ENCODE peak calls at places on chromosomes 13 and 19, in four cellular contexts. M is WTC11, T is HepG2, V is GM12878. F is an unnamed sample.
A peak's percentile ranks its signal among the peaks of the same experiment; 100 is the strongest.

GRCh38 chr19:10295305-10295846 is 5.6 kb downstream of the ICAM5 start:
- DNase-seq in T (no peak), M (peak; percentile 58), V (no peak), F (peak; percentile 39)

GRCh38 chr13:99282264-99283231 is 24.4 kb upstream of the GPR18 start:
- DNase-seq in T (no peak), M (no peak), V (no peak), F (no peak)

GRCh38 chr19:16326401-16327130 is 1.9 kb downstream of the KLF2 start:
- DNase-seq in M (peak; percentile 60), V (no peak), T (no peak), F (no peak)

GRCh38 chr19:51660975-51661600 is 14.5 kb upstream of the SIGLEC14 start:
- DNase-seq in M (peak; percentile 88), V (no peak), T (peak; percentile 54), F (peak; percentile 77)

GRCh38 chr19:15524781-15525180 is 16.5 kb downstream of the CYP4F22 start:
- DNase-seq in M (no peak), T (no peak), V (no peak), F (no peak)

GRCh38 chr19:47430041-47430802 is 10.9 kb upstream of the MEIS3 start:
- DNase-seq in M (peak; percentile 70), V (no peak), T (no peak), F (no peak)

GRCh38 chr13:77544365-77544764 is 8.9 kb downstream of the SCEL start:
- DNase-seq in M (no peak), T (no peak), V (no peak), F (no peak)

GRCh38 chr13:30871713-30872029 is 34.4 kb upstream of the MEDAG start:
- DNase-seq in T (no peak), M (no peak), V (no peak), F (no peak)

GRCh38 chr13:94620286-94620896 is 18.7 kb downstream of the GPR180 start:
- DNase-seq in T (peak; percentile 39), V (no peak), M (peak; percentile 48), F (peak; percentile 35)

GRCh38 chr13:99329477-99329876 is 22.3 kb upstream of the GPR183 start:
- DNase-seq in V (no peak), M (no peak), T (no peak), F (no peak)

GRCh38 chr13:41457589-41458186 is 338 bp downstream of the RGCC start:
- DNase-seq in T (no peak), M (peak; percentile 31), V (no peak), F (peak; percentile 52)

GRCh38 chr19:55283548-55284393 is at the start of gene BRSK1:
- DNase-seq in M (peak; percentile 84), T (no peak), V (no peak), F (peak; percentile 57)

GRCh38 chr13:49454388-49455015 is 10.4 kb downstream of the SETDB2 start:
- DNase-seq in T (no peak), M (no peak), V (no peak), F (no peak)

GRCh38 chr19:10019246-10019645 is 6.0 kb downstream of the RDH8 start:
- DNase-seq in T (no peak), M (no peak), V (no peak), F (no peak)

GRCh38 chr19:40528533-40529092 is 48.1 kb upstream of the SHKBP1 start:
- DNase-seq in V (no peak), M (no peak), T (no peak), F (no peak)

GRCh38 chr19:51919606-51920005 is 7.7 kb upstream of the ZNF613 start:
- DNase-seq in V (no peak), T (no peak), M (no peak), F (no peak)

GRCh38 chr19:31745731-31746130 is 396.5 kb upstream of the TSHZ3 start:
- DNase-seq in V (no peak), M (no peak), T (no peak), F (no peak)

GRCh38 chr19:48061401-48062344 is 17.8 kb upstream of the CABP5 start:
- DNase-seq in V (no peak), T (no peak), M (peak; percentile 41), F (no peak)

GRCh38 chr19:58353717-58354477 is 605 bp upstream of the A1BG start:
- DNase-seq in T (no peak), M (no peak), V (no peak), F (no peak)

GRCh38 chr19:45141203-45141900 is 19.4 kb downstream of the NKPD1 start:
- DNase-seq in M (no peak), V (no peak), T (no peak), F (no peak)

GRCh38 chr13:112799394-112799793 is 109.6 kb downstream of the ATP11A start:
- DNase-seq in V (no peak), M (no peak), T (no peak), F (no peak)

GRCh38 chr19:51887522-51888498 is at the start of gene ZNF577:
- DNase-seq in T (no peak), M (peak; percentile 79), V (no peak), F (no peak)

GRCh38 chr19:51689751-51690358 is 3.3 kb upstream of the SPACA6 start:
- DNase-seq in M (peak; percentile 77), T (no peak), V (no peak), F (peak; percentile 59)

GRCh38 chr19:45584332-45585157 is at the start of gene OPA3:
- DNase-seq in T (peak; percentile 98), V (peak; percentile 100), M (peak; percentile 98), F (peak; percentile 96)

GRCh38 chr19:8391274-8392016 is 1.3 kb downstream of the RAB11B start:
- DNase-seq in V (no peak), M (no peak), T (no peak), F (no peak)

GRCh38 chr13:114315074-114315785 is 927 bp downstream of the CHAMP1 start:
- DNase-seq in M (no peak), T (no peak), V (no peak), F (no peak)

GRCh38 chr13:107865643-107866006 is 349.7 kb downstream of the LIG4 start:
- DNase-seq in M (no peak), T (no peak), V (no peak), F (peak; percentile 32)

GRCh38 chr13:32063622-32064233 is 32.2 kb downstream of the FRY start:
- DNase-seq in V (no peak), M (no peak), T (no peak), F (no peak)

GRCh38 chr13:81551036-81551435 is 1210.1 kb upstream of the SPRY2 start:
- DNase-seq in T (no peak), V (no peak), M (no peak), F (no peak)

GRCh38 chr13:114148521-114148855 is 16.1 kb upstream of the RASA3 start:
- DNase-seq in T (no peak), M (no peak), V (peak; percentile 74), F (no peak)

GRCh38 chr19:3075605-3076431 is 13.5 kb upstream of the TLE5 start:
- DNase-seq in M (peak; percentile 76), T (no peak), V (no peak), F (peak; percentile 83)

GRCh38 chr19:1079566-1080111 is 12.7 kb downstream of the ARHGAP45 start:
- DNase-seq in T (no peak), M (no peak), V (no peak), F (peak; percentile 59)

GRCh38 chr13:101453784-101454201 is 1.3 kb downstream of the ITGBL1 start:
- DNase-seq in M (peak; percentile 61), V (no peak), T (no peak), F (no peak)

GRCh38 chr19:6997679-6998445 is 23.4 kb downstream of the MBD3L2B start:
- DNase-seq in M (no peak), V (no peak), T (no peak), F (no peak)

GRCh38 chr19:35266904-35267817 is 1.6 kb upstream of the USF2 start:
- DNase-seq in V (no peak), M (peak; percentile 42), T (no peak), F (peak; percentile 71)

GRCh38 chr13:36062249-36062648 is 68.9 kb downstream of the DCLK1 start:
- DNase-seq in T (no peak), V (no peak), M (no peak), F (no peak)

GRCh38 chr13:36054041-36054440 is 77.1 kb downstream of the DCLK1 start:
- DNase-seq in V (no peak), M (no peak), T (no peak), F (no peak)

GRCh38 chr13:36051082-36051481 is 80.1 kb downstream of the DCLK1 start:
- DNase-seq in T (no peak), M (no peak), V (no peak), F (no peak)

GRCh38 chr13:36059366-36059765 is 71.8 kb downstream of the DCLK1 start:
- DNase-seq in V (no peak), M (no peak), T (no peak), F (no peak)

DNA sequence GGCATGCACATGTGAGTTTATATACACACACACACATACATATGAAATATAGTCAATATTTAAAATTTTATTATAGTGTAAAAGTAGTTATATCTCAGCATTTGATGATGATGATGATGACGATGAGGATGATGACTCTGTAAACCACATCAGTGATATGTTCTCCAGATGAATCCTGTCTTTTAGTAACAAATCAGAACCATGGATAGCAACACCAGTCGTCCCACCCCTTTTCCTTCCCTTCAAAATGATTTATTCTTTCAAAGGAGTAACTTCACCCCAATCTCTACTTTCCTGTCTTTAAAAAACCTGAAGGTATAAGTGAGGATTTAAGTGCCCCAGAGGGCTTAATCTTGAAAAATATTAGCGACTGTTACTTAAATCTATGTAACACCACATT is 74.1 kb downstream of the DCLK1 start:
- DNase-seq in V (no peak), T (no peak), M (no peak), F (no peak)
- TF ChIP-seq ETV6 in V (no peak), T (no peak), M (no peak), F (no peak)

GRCh38 chr13:44519642-44520041 is 56.5 kb downstream of the TSC22D1 start:
- DNase-seq in T (no peak), M (no peak), V (no peak), F (no peak)

GRCh38 chr13:44523176-44524017 is 52.7 kb downstream of the TSC22D1 start:
- DNase-seq in T (peak; percentile 67), M (no peak), V (peak; percentile 7), F (no peak)
- TF ChIP-seq ETV6 in T (no peak), M (no peak), V (no peak), F (no peak)

DNA sequence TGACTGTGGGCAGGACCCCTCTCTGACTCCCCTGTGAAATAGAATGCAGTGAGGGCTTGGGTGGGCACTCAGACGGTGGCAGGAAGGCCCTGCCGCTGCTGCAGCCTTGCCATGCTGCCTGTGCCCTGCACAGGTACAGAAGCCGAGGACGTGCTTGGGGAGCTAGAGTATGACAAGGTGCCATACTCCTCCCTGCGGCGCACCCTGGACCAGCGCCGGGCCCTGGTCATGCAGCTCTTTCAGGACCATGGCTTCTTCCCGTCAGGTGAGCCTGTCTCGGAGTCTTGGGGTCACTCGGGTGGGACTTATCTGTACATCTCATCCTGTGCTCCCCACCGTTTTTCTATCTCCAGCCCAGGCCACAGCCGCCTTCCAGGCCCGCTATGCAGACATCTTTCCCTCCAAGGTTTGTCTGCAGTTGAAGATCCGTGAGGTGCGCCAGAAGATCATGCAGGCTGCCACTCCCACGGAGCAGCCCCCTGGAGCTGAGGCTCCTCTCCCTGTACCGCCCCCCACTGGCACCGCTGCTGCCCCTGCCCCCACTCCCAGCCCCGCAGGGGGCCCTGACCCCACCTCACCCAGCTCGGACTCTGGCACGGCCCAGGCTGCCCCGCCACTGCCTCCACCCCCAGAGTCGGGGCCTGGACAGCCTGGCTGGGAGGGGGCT is 7.3 kb upstream of the PRR19 start:
- DNase-seq in T (no peak), V (no peak), M (no peak), F (no peak)
- TF ChIP-seq ETV6 in T (no peak), V (no peak), M (no peak), F (no peak)

DNA sequence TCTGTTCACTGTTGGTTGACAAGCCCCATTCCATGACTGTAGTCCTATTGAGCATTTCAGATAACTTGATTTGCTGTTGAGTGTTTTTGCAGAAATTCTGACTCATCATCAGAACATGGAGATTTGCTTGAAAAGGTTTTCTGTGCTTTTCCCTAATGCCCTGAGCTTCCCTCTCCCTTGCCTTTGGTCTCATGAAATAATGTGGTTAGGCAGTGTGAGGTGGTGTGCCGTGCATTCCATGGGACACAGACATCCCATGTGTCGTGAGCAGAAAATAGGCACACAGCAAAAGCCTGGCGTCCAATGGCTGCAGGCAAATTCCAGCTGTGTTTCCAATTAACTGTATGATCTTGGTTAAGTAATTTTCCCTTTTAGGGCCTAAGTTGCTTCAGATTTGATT is 197.4 kb downstream of the DLEU7 start:
- DNase-seq in V (no peak), M (no peak), T (no peak), F (no peak)
- TF ChIP-seq ETV6 in V (no peak), M (no peak), T (no peak), F (no peak)

F was measured in K562.